ENCODE peak calls at places on chromosome 9, in eight cellular contexts. X is neural progenitor cell, A is PC-3, W is GM23248, U is SK-N-SH, K is hepatocyte, Z is MM.1S, B is HCT116. E is an unnamed sample.
A peak's percentile ranks its signal among the peaks of the same experiment; 100 is the strongest.

GRCh38 chr9:127049044-127049443 is 73.4 kb downstream of the ANGPTL2 start:
- DNase-seq in X (no peak), B (no peak), W (peak; percentile 94), Z (peak; percentile 69), A (peak; percentile 92), U (no peak), K (peak; percentile 37), E (no peak)

GRCh38 chr9:77163889-77164288 is 13.4 kb upstream of the VPS13A start:
- DNase-seq in Z (no peak), W (peak; percentile 91), A (no peak), K (peak; percentile 13), B (no peak), U (no peak), X (no peak), E (no peak)

GRCh38 chr9:124251605-124252366 is 6.0 kb upstream of the NEK6 start:
- DNase-seq in A (peak; percentile 68), U (no peak), B (no peak), X (no peak), W (no peak), K (no peak), Z (no peak), E (no peak)

GRCh38 chr9:100714372-100715099 is 136.7 kb downstream of the CAVIN4 start:
- DNase-seq in B (peak; percentile 41), U (peak; percentile 74), W (peak; percentile 70), X (peak; percentile 83), K (peak; percentile 85), A (peak; percentile 66), Z (peak; percentile 53), E (peak; percentile 49)

GRCh38 chr9:131986576-131986975 is 93.1 kb downstream of the MED27 start:
- DNase-seq in A (peak; percentile 95), B (no peak), X (no peak), U (no peak), Z (no peak), W (peak; percentile 42), K (no peak), E (no peak)

GRCh38 chr9:106557996-106558667 is 304.8 kb upstream of the ZNF462 start:
- DNase-seq in X (no peak), U (no peak), A (no peak), B (no peak), K (no peak), W (no peak), Z (no peak), E (no peak)

GRCh38 chr9:92992549-92992948 is 45.2 kb downstream of the FGD3 start:
- DNase-seq in W (no peak), X (peak; percentile 38), Z (no peak), K (no peak), B (no peak), A (no peak), U (no peak), E (no peak)

GRCh38 chr9:110546411-110546871 is 33.1 kb downstream of the SVEP1 start:
- DNase-seq in W (no peak), U (no peak), X (no peak), Z (no peak), A (peak; percentile 64), B (no peak), K (no peak), E (no peak)

GRCh38 chr9:91341258-91341746 is 20.4 kb downstream of the AUH start:
- DNase-seq in K (no peak), A (no peak), W (no peak), B (no peak), X (no peak), U (no peak), Z (no peak), E (no peak)

GRCh38 chr9:14079440-14079839 is 234.5 kb downstream of the NFIB start:
- DNase-seq in X (no peak), W (no peak), B (no peak), A (no peak), U (no peak), K (no peak), Z (no peak), E (no peak)

GRCh38 chr9:115668506-115668905 is 485.1 kb upstream of the PAPPA start:
- DNase-seq in U (no peak), A (peak; percentile 37), Z (no peak), K (peak; percentile 19), W (peak; percentile 89), B (no peak), X (no peak), E (no peak)

GRCh38 chr9:75176037-75176436 is 87.7 kb downstream of the OSTF1 start:
- DNase-seq in X (no peak), U (no peak), A (no peak), W (no peak), B (no peak), K (no peak), Z (no peak), E (no peak)

GRCh38 chr9:76677481-76678055 is 86.7 kb upstream of the PCA3 start:
- DNase-seq in Z (no peak), K (no peak), X (no peak), W (peak; percentile 17), U (no peak), A (no peak), B (no peak), E (no peak)

GRCh38 chr9:94916956-94917355 is 190.5 kb downstream of the AOPEP start:
- DNase-seq in W (no peak), K (peak; percentile 35), B (no peak), A (peak; percentile 73), Z (peak; percentile 46), X (no peak), U (no peak), E (no peak)

GRCh38 chr9:74125916-74126315 is 371.2 kb upstream of the RORB start:
- DNase-seq in A (no peak), U (no peak), Z (no peak), W (no peak), K (no peak), X (peak; percentile 48), B (no peak), E (no peak)

GRCh38 chr9:16341176-16341575 is 529.3 kb downstream of the BNC2 start:
- DNase-seq in U (no peak), K (no peak), Z (no peak), B (no peak), X (no peak), A (peak; percentile 29), W (peak; percentile 77), E (no peak)

DNA sequence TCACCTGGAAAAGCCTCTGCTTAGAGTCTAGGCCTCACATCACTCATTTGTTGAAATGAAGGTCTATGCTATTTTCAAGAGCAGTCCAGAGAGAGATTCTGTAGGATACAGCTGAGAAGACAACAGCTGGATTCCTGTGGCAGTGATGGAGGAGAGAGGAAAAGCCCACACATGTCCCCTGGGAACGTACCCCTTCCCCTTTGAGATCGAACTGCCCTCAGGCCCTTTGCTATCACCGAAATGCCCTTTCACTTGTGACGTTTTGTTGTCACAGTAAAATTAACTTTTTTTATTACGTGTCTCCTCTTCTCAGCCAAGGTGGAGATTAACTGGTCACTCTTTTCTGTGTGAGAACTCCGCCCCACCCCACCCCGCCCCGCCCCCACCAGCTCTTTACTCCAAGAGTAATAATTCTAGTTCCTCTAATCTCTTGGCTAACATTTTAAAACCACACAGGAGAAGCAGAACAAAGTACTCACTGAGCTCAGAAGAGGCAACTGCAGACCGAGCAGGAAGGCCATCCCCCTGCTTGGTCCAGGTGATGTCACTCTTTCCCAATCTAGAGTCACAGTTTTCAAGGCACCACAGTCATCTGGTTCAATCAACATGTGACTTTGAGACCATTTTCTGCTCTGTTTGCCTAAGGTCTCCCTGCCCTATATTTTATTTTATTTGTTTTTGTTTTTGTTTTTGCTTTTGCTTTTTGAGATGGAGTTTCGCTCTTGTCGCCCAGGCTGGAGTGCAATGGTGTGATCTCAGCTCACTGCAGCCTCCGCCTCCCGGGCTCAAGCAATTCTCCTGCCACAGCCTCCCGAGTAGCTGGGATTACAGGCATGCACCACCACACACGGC is 105.6 kb downstream of the SUSD1 start:
- DNase-seq in A (peak; percentile 59), U (no peak), K (peak; percentile 79), Z (no peak), B (no peak), X (no peak), W (peak; percentile 21), E (peak; percentile 11)
- TF ChIP-seq EZH2phosphoT487 in A (no peak), U (no peak), K (no peak), Z (no peak), B (no peak), X (no peak), W (no peak), E (no peak)

DNA sequence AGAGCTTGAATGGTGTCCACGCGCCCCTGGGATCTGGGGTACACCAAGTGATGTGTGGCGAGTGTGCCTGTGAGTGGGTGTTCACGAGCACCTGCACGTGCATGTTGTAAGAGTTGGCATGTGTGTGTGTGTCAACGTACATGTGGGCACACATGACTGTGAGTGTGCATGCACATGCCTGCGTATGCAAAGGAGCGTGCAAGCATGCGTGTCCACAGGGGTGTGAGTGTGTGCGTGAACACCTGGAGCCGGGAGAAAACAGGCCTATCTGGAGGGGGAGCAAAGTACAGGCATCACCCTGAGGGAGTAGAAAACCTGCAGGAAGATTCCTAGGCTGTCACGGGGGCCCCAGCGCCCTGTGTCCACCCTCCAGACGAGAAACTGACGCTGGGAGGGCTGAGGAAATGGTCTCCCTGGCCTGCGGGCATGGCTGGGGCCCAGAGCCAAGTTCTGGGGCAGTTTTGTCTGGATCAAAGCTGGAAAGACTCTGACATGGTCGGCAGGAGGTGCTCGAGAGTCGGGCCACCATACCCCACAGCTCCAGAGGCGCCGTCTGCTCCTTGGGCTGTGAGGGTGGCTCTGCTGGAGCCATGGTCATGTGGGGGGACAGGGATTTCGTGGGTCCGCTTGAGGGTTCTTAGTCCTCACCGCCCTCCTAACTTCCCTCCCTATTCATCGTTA is 31.8 kb downstream of the PTGES start:
- DNase-seq in Z (no peak), X (no peak), K (no peak), W (peak; percentile 27), U (no peak), A (peak; percentile 29), B (no peak), E (no peak)
- TF ChIP-seq EZH2phosphoT487 in Z (no peak), X (no peak), K (no peak), W (no peak), U (no peak), A (no peak), B (no peak), E (no peak)

GRCh38 chr9:134589748-134590147 is 51.9 kb upstream of the COL5A1 start:
- DNase-seq in W (no peak), X (no peak), A (no peak), K (no peak), Z (no peak), U (no peak), B (no peak), E (no peak)
- TF ChIP-seq EZH2phosphoT487 in W (no peak), X (no peak), A (no peak), K (no peak), Z (no peak), U (no peak), B (no peak), E (no peak)

GRCh38 chr9:136502196-136502595 is 19.4 kb upstream of the SEC16A start:
- DNase-seq in Z (no peak), K (no peak), A (no peak), X (no peak), U (no peak), B (no peak), W (no peak), E (no peak)

GRCh38 chr9:136499071-136499934 is 16.5 kb upstream of the SEC16A start:
- DNase-seq in Z (no peak), K (no peak), X (no peak), A (no peak), U (no peak), B (no peak), W (no peak), E (no peak)

GRCh38 chr9:136502940-136503550 is 20.2 kb upstream of the SEC16A start:
- DNase-seq in A (no peak), W (no peak), U (no peak), X (no peak), Z (no peak), K (no peak), B (no peak), E (no peak)

GRCh38 chr9:136499935-136500910 is 17.4 kb upstream of the SEC16A start:
- DNase-seq in K (no peak), X (no peak), U (no peak), Z (no peak), W (no peak), B (no peak), A (no peak), E (no peak)

GRCh38 chr9:136501686-136502085 is 18.8 kb upstream of the SEC16A start:
- DNase-seq in X (no peak), A (no peak), B (no peak), K (no peak), Z (no peak), U (no peak), W (no peak), E (no peak)
- TF ChIP-seq EZH2phosphoT487 in X (no peak), A (no peak), B (no peak), K (no peak), Z (no peak), U (no peak), W (no peak), E (no peak)

E was measured in OCI-LY7.